ENCODE peak calls at places on chromosome 2, in four cellular contexts. V is K562, T is HCT116, G is HepG2. H is an unnamed sample.

GRCh38 chr2:230932556-230933511 is 7.8 kb upstream of the GPR55 start:
- DNase-seq in V (no peak), T (no peak), G (no peak), H (no peak)

GRCh38 chr2:143762176-143762928 is 633.1 kb downstream of the ARHGAP15 start:
- DNase-seq in T (no peak), V (no peak), G (no peak), H (no peak)

GRCh38 chr2:122643725-122644329 is 888.4 kb downstream of the TSN start:
- DNase-seq in G (no peak), V (no peak), T (no peak), H (peak)

GRCh38 chr2:54624611-54625071 is 98.8 kb upstream of the EML6 start:
- DNase-seq in G (no peak), T (no peak), V (no peak), H (no peak)

GRCh38 chr2:222610746-222611145 is 45.1 kb downstream of the FARSB start:
- DNase-seq in G (no peak), T (no peak), V (no peak), H (no peak)

GRCh38 chr2:227529871-227530270 is 57.9 kb downstream of the AGFG1 start:
- DNase-seq in G (no peak), V (no peak), T (no peak), H (no peak)

GRCh38 chr2:160044728-160045127 is 17.7 kb downstream of the PLA2R1 start:
- DNase-seq in G (no peak), T (no peak), V (peak), H (no peak)

GRCh38 chr2:162161634-162162033 is 9.6 kb upstream of the GCG start:
- DNase-seq in V (no peak), T (no peak), G (no peak), H (no peak)

GRCh38 chr2:127052068-127052770 is 54.7 kb downstream of the BIN1 start:
- DNase-seq in T (no peak), V (no peak), G (no peak), H (no peak)

GRCh38 chr2:60215295-60215990 is 338.0 kb downstream of the BCL11A start:
- DNase-seq in V (no peak), G (no peak), T (no peak), H (no peak)

GRCh38 chr2:189614585-189614984 is 34.0 kb upstream of the SLC40A1 start:
- DNase-seq in V (no peak), T (no peak), G (no peak), H (no peak)

GRCh38 chr2:46170011-46170410 is 127.2 kb upstream of the EPAS1 start:
- DNase-seq in T (no peak), G (no peak), V (no peak), H (no peak)

GRCh38 chr2:145350011-145350410 is 830.1 kb upstream of the ZEB2 start:
- DNase-seq in V (no peak), G (no peak), T (no peak), H (no peak)

GRCh38 chr2:9388102-9388735 is 35.1 kb downstream of the ITGB1BP1 start:
- DNase-seq in G (peak), T (no peak), V (no peak), H (no peak)

GRCh38 chr2:217325251-217325650 is 465.4 kb upstream of the TNP1 start:
- DNase-seq in V (no peak), T (no peak), G (peak), H (no peak)

DNA sequence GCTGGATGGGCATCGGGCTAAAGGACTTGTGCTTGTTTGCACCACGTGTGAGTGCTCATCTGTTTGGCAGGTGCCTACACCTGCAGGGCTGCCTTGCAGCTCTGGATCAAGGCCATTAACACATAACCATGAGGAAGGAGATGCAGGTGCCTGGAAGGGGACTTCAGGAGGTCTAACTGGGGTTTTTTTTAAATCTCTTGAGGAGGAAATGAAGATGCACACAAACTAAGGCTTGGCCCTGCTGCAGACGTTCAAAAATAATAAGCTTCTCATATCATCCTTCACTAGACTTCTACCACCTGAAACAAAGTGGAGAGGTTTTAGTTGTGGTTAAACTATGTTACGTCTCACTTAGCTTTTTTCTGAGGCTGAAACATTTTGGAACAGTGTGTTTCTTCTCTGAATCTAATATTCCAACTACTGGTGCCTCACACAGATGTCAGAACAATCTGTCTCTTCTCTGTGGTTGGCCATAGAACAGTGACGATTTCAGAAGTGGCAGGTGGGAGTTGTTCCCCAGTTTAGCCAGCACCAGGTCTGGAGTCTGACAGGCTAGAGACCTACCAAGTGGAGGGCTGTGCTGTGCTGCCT is 36.5 kb downstream of the BCL2L11 start:
- DNase-seq in G (no peak), T (no peak), V (no peak), H (no peak)
- TF ChIP-seq TCF7L2 in G (no peak), T (no peak), V (no peak), H (no peak)

DNA sequence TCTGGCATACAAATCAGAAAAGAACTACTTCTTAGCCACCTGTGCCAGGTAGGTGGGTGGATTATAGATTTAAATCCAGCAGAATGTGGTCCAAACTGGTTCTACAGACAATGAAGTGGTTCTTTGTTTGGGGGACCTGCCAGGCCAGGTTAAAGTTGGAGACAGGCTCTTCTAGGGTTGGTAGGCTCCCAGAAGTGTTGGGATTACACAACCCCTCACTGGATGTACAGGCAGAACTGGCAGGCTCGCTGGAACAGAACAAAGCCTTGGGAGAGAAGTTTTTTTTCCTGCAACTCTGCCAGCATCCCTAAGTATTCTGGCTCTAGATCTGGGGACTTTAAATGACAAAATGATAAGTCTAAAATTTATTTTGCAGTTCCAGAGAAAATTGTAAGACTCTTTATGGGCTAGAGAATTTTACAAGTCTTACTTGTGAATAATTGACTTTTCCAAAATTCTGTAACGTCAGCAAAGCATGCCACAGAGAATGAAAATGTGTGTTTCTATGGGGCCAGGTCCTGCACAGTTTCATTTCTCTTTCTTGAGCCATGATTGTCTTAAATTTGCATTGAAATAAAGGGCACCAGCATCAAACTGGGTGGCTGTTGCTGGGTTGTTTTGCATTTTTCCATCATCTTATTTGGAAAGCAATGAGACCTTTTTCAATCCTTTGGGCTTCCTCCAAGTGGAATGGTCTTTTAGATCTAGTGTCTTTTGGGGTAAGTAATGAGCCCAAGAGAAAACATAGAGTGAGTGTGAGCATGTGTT is 32.2 kb upstream of the ATL2 start:
- DNase-seq in G (no peak), T (no peak), V (no peak), H (no peak)
- TF ChIP-seq TCF7L2 in G (no peak), T (no peak), V (no peak), H (no peak)

GRCh38 chr2:20353597-20353996 is 3.0 kb upstream of the PUM2 start:
- DNase-seq in T (no peak), G (no peak), V (peak), H (no peak)

GRCh38 chr2:20355131-20355530 is 4.5 kb upstream of the PUM2 start:
- DNase-seq in T (no peak), V (no peak), G (peak), H (no peak)

GRCh38 chr2:20357588-20358394 is 7.1 kb upstream of the PUM2 start:
- DNase-seq in G (no peak), T (no peak), V (no peak), H (no peak)

GRCh38 chr2:20359131-20359530 is 8.5 kb upstream of the PUM2 start:
- DNase-seq in G (no peak), T (no peak), V (no peak), H (no peak)

DNA sequence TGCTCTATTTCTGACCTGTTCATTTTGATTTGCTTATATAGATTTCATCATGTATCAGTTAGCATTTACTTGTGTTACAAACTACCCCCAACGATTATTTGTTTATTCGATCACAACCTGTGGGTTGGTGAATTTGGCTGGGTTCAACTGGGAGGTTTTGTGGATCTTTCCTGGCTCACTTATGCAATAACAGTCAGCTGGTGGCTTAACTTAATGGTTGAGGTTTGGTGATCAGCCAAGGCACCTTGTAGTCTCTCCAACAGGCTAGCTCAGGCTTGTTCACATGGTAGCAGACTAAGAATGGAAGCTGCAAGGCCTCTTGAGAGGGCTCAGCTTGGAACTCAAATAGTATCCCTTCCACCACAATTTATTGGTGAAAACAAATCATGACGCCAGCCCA is 5.4 kb upstream of the PUM2 start:
- DNase-seq in V (no peak), G (no peak), T (no peak), H (no peak)
- TF ChIP-seq TCF7L2 in V (no peak), G (no peak), T (no peak), H (no peak)

GRCh38 chr2:19104503-19104902 is 253.9 kb downstream of the OSR1 start:
- DNase-seq in T (no peak), V (no peak), G (peak), H (no peak)
- TF ChIP-seq TCF7L2 in T (no peak), V (no peak), G (no peak), H (no peak)

GRCh38 chr2:215870986-215871385 is 142.4 kb downstream of the MREG start:
- DNase-seq in V (peak), G (peak), T (peak), H (no peak)
- TF ChIP-seq TCF7L2 in V (no peak), G (no peak), T (no peak), H (no peak)

H was measured in Panc1.